ENCODE peak calls at places on chromosomes 7 and 10, in four cellular contexts. U is HCT116, Q is K562, T is HepG2. O is an unnamed sample.

GRCh38 chr10:89645742-89646172 is 715 bp upstream of the PANK1 start:
- DNase-seq in T (peak), Q (no peak), U (no peak), O (peak)

GRCh38 chr10:112461029-112461887 is 14.2 kb downstream of the VTI1A start:
- DNase-seq in T (no peak), Q (no peak), U (peak), O (peak)

GRCh38 chr10:96618648-96619047 is 31.8 kb upstream of the TM9SF3 start:
- DNase-seq in U (no peak), Q (no peak), T (no peak), O (no peak)

GRCh38 chr10:6473901-6474370 is 106.1 kb downstream of the PRKCQ start:
- DNase-seq in Q (no peak), U (no peak), T (no peak), O (no peak)

GRCh38 chr7:151735854-151736402 is 141.0 kb downstream of the PRKAG2 start:
- DNase-seq in U (no peak), Q (no peak), T (no peak), O (no peak)

GRCh38 chr7:2773608-2774007 is 70.5 kb downstream of the GNA12 start:
- DNase-seq in U (no peak), Q (no peak), T (no peak), O (no peak)

GRCh38 chr10:77857272-77857671 is 69.3 kb downstream of the DLG5 start:
- DNase-seq in T (no peak), U (no peak), Q (no peak), O (no peak)

GRCh38 chr10:48449501-48450232 is 143.2 kb downstream of the MAPK8 start:
- DNase-seq in U (no peak), T (no peak), Q (no peak), O (no peak)

GRCh38 chr7:105473163-105473562 is 48.9 kb downstream of the PUS7 start:
- DNase-seq in Q (no peak), T (no peak), U (no peak), O (no peak)

GRCh38 chr10:8576281-8576680 is 521.8 kb downstream of the GATA3 start:
- DNase-seq in U (no peak), Q (no peak), T (no peak), O (no peak)

GRCh38 chr10:8044908-8045727 is 9.4 kb upstream of the GATA3 start:
- DNase-seq in Q (peak), T (no peak), U (no peak), O (no peak)

GRCh38 chr7:133235212-133235883 is 17.5 kb upstream of the EXOC4 start:
- DNase-seq in Q (no peak), T (no peak), U (no peak), O (no peak)

GRCh38 chr7:88635149-88635548 is 124.4 kb upstream of the ZNF804B start:
- DNase-seq in Q (no peak), U (no peak), T (no peak), O (no peak)

GRCh38 chr7:1678070-1678543 is 8.0 kb downstream of the ELFN1 start:
- DNase-seq in Q (no peak), U (no peak), T (no peak), O (no peak)

GRCh38 chr10:121098231-121098630 is 247.1 kb downstream of the WDR11 start:
- DNase-seq in T (no peak), Q (no peak), U (no peak), O (no peak)

GRCh38 chr10:13632879-13633437 is 46.2 kb downstream of the PRPF18 start:
- DNase-seq in T (no peak), Q (no peak), U (no peak), O (no peak)

GRCh38 chr7:95688931-95689453 is 83.4 kb upstream of the DYNC1I1 start:
- DNase-seq in T (no peak), Q (no peak), U (no peak), O (no peak)

GRCh38 chr7:158609313-158609974 is 21.8 kb upstream of the PTPRN2 start:
- DNase-seq in U (no peak), T (no peak), Q (peak), O (no peak)

GRCh38 chr7:30556854-30557644 is 37.6 kb upstream of the GARS1 start:
- DNase-seq in U (no peak), Q (no peak), T (no peak), O (no peak)

GRCh38 chr7:99021941-99022560 is 121.9 kb downstream of the SMURF1 start:
- DNase-seq in T (no peak), Q (no peak), U (no peak), O (no peak)

GRCh38 chr10:79346388-79347225 is 662 bp upstream of the PPIF start:
- DNase-seq in T (no peak), Q (no peak), U (peak), O (no peak)

GRCh38 chr7:8204674-8205377 is 57.1 kb downstream of the ICA1 start:
- DNase-seq in Q (no peak), T (no peak), U (no peak), O (no peak)

GRCh38 chr10:35822316-35822715 is 180.2 kb upstream of the FZD8 start:
- DNase-seq in Q (no peak), T (peak), U (no peak), O (no peak)

GRCh38 chr7:117230276-117231046 is 92.4 kb downstream of the WNT2 start:
- DNase-seq in T (no peak), Q (no peak), U (no peak), O (no peak)

GRCh38 chr7:43757073-43757720 is 1.3 kb upstream of the BLVRA start:
- DNase-seq in T (no peak), Q (no peak), U (no peak), O (no peak)

GRCh38 chr10:100859204-100859763 is 53.5 kb upstream of the SLF2 start:
- DNase-seq in U (no peak), T (no peak), Q (no peak), O (no peak)

GRCh38 chr10:100858258-100858657 is 54.5 kb upstream of the SLF2 start:
- DNase-seq in Q (no peak), T (no peak), U (no peak), O (no peak)

GRCh38 chr10:100863433-100863832 is 49.3 kb upstream of the SLF2 start:
- DNase-seq in T (no peak), U (no peak), Q (no peak), O (no peak)

GRCh38 chr10:100858742-100859141 is 54.0 kb upstream of the SLF2 start:
- DNase-seq in Q (no peak), U (no peak), T (no peak), O (no peak)
- TF ChIP-seq TCF7L2 in Q (no peak), U (no peak), T (no peak), O (no peak)

DNA sequence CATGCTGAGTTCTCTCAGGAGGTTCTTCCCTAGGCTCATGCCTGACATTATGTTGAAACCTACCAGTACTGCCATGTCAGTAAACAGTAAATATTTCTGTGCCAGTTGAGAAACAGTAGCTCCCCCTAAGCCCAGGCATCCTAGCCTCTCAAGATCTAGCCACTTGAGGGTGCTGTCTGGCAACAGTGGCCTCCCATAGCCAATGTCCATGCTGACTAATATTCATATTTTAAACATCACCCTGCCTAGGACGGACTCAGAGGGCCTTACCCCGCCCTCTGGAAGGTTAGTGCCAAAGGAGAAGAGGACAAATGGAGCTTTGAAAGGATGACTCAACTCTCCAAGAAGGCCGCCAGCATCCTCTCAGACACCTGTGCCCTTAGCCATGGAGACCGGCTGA is 7.7 kb downstream of the ACSM6 start:
- DNase-seq in U (peak), T (peak), Q (no peak), O (no peak)
- TF ChIP-seq CTCF in U (peak), T (peak), Q (peak), O (peak)

GRCh38 chr10:80500572-80501380 is 36.9 kb upstream of the SH2D4B start:
- DNase-seq in T (no peak), Q (no peak), U (no peak), O (no peak)
- H3K4me3 ChIP-seq in T (no peak), Q (no peak), U (peak), O (no peak)

DNA sequence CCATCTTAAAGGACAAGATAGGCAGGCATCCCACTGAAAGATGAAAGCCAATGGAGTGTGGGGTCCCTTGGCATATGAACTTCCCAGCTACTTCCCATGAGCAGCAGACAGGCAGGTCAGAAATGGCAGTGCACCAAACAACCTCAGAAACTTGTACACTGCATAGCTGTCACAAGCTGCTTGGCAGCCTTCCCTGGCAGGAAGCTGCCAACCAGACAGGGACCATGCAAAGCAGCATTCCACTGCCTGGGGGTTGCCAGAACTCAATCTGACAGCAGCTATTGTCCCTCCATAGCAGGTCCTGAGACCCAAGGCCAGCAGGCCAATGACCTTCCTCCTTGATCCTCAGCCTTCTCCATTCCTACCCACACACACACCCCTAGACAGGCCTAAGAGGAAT is 139.5 kb downstream of the PLCE1 start:
- DNase-seq in U (no peak), Q (no peak), T (no peak), O (no peak)
- TF ChIP-seq TCF7L2 in U (no peak), Q (no peak), T (no peak), O (no peak)

DNA sequence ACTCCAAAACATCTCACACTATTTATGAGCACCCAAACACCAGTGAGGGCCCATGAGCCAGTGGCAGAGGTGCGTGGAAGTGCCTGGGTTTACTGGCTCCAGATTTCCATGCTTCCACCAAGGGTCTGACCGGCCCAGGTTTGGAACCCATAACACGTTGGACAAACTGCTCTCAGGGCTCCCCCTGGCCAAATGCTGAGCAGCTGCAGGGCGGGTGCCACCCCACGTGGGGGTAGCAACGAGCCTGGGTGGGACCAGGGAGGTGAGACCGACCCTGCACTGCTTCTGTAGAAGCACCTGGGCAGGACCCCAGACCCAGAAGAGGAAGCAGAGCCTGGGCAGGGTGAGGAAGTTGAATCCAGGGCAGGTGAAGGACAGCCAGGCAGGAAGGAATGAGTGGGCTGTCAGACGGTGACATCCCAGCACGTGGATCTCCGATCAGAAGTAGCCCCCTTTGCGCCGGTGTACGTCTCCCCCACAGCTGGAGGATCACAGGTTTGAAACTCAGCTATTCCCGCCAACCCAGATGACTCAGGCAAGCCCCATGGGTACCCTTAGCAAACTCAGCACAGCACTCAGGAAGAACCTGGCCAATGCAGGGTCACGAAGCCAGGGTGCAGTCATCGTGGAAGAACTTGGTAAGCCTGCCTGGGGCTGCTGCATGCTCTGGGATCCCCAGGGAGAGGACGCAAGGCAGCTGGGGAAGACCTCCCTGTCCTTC is 100.4 kb upstream of the DDC start:
- DNase-seq in T (no peak), U (no peak), Q (no peak), O (no peak)
- TF ChIP-seq CTCF in T (no peak), U (no peak), Q (peak), O (no peak)

O was measured in Panc1.